ENCODE peak calls at places on chromosomes 5 and 9, in five cellular contexts. T is fibroblast of lung, N is AG10803, D is progenitor cell of endocrine pancreas, W is ascending aorta. C is an unnamed sample.

GRCh38 chr5:132678735-132679134 is 4.9 kb downstream of the IL4 start:
- DNase-seq in T (no peak), N (no peak), D (no peak), W (no peak), C (no peak)

GRCh38 chr5:111252799-111253564 is 28.8 kb downstream of the CAMK4 start:
- DNase-seq in T (no peak), N (no peak), D (no peak), W (no peak), C (no peak)

GRCh38 chr9:135315572-135315971 is 164.0 kb upstream of the PPP1R26 start:
- DNase-seq in T (no peak), N (no peak), D (no peak), W (no peak), C (no peak)

GRCh38 chr5:9712506-9713285 is 82.5 kb upstream of the TAS2R1 start:
- DNase-seq in T (peak; percentile 78), N (peak; percentile 95), D (no peak), W (no peak), C (no peak)

GRCh38 chr5:32541241-32541640 is 44.1 kb upstream of the SUB1 start:
- DNase-seq in T (no peak), N (no peak), D (no peak), W (no peak), C (no peak)

GRCh38 chr9:86452194-86452828 is 98.1 kb upstream of the TUT7 start:
- DNase-seq in T (peak; percentile 58), N (no peak), D (no peak), W (no peak), C (no peak)

GRCh38 chr5:59104400-59105117 is 521.7 kb downstream of the RAB3C start:
- DNase-seq in T (peak; percentile 26), N (no peak), D (no peak), W (no peak), C (no peak)

GRCh38 chr9:95092321-95093072 is 225.0 kb downstream of the FANCC start:
- DNase-seq in T (peak; percentile 84), N (peak; percentile 69), D (no peak), W (no peak), C (no peak)

GRCh38 chr5:146528232-146528631 is 12.2 kb upstream of the GPR151 start:
- DNase-seq in T (peak; percentile 9), N (no peak), D (no peak), W (no peak), C (no peak)

GRCh38 chr9:127212453-127212852 is 52.1 kb upstream of the GARNL3 start:
- DNase-seq in T (no peak), N (no peak), D (no peak), W (no peak), C (no peak)

GRCh38 chr9:127209220-127209619 is 55.4 kb upstream of the GARNL3 start:
- DNase-seq in T (no peak), N (no peak), D (no peak), W (no peak), C (no peak)

GRCh38 chr9:127209948-127210621 is 54.5 kb upstream of the GARNL3 start:
- DNase-seq in T (no peak), N (no peak), D (no peak), W (no peak), C (no peak)

GRCh38 chr9:127211983-127212382 is 52.6 kb upstream of the GARNL3 start:
- DNase-seq in T (no peak), N (no peak), D (no peak), W (no peak), C (no peak)

DNA sequence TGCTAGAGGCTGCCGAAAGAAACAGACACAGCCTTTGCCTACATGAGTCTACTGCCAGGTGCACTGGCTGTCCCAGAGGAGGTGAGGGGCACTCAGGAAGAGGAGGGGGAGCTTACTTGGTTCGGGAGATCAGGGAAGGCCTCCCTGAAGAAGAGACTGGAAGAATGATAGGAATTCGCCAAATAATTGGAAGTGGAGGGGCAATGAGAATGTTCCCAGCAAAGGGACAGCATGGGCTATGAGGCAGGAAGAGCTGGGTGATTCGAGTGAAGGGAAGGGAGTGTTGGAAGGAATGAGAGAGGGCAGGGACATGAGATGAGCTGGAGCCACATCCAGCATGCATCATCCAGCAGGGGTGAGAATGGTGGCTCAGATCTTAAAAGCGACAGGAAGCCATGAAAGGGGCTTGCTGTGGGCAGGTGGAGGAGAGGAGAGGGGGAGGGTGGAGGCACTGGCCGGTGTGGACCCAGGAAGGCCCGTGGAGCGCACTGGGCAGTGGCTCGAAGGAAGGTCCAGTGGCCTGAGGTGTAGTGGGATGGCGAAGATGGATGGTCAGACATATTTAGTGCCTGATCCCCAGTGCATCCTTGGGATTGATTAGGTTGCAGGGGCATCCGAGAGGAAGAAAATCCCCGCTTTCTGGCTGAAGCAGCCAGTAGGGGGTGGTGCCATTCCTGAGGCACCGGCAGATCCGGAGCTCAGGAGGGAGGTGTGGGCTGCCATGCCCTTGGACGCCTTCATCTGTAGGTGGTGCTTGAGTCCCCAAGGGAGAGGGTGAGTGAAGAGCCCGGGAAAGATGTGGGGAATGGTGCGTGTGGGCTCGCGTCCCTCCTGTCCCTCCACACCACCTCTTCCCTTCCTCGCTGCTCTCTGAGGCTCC is 53.5 kb upstream of the GARNL3 start:
- DNase-seq in T (no peak), N (no peak), D (no peak), W (no peak), C (no peak)
- TF ChIP-seq CTCF in T (no peak), N (no peak), D (peak; percentile 11), W (no peak), C (no peak)

GRCh38 chr9:110337727-110338522 is at the start of gene TXNDC8:
- DNase-seq in T (peak; percentile 63), N (peak; percentile 46), D (no peak), W (no peak), C (no peak)

GRCh38 chr9:110334871-110335270 is 2.8 kb downstream of the TXNDC8 start:
- DNase-seq in T (no peak), N (no peak), D (no peak), W (no peak), C (no peak)

GRCh38 chr9:110343537-110343936 is 5.9 kb upstream of the TXNDC8 start:
- DNase-seq in T (no peak), N (no peak), D (no peak), W (no peak), C (no peak)

GRCh38 chr9:110340306-110340705 is 2.6 kb upstream of the TXNDC8 start:
- DNase-seq in T (peak; percentile 20), N (peak; percentile 23), D (no peak), W (no peak), C (no peak)
- TF ChIP-seq CTCF in T (peak; percentile 48), N (peak; percentile 54), D (peak; percentile 34), W (no peak), C (no peak)

GRCh38 chr9:136927343-136928261 is 16.9 kb downstream of the FBXW5 start:
- DNase-seq in T (no peak), N (peak; percentile 10), D (no peak), W (no peak), C (no peak)

GRCh38 chr9:136926749-136927148 is 17.8 kb downstream of the FBXW5 start:
- DNase-seq in T (no peak), N (no peak), D (no peak), W (no peak), C (no peak)

GRCh38 chr9:136923881-136924280 is 20.7 kb downstream of the FBXW5 start:
- DNase-seq in T (no peak), N (no peak), D (no peak), W (no peak), C (no peak)

GRCh38 chr9:136925414-136926153 is 19.0 kb downstream of the FBXW5 start:
- DNase-seq in T (no peak), N (no peak), D (no peak), W (no peak), C (no peak)

DNA sequence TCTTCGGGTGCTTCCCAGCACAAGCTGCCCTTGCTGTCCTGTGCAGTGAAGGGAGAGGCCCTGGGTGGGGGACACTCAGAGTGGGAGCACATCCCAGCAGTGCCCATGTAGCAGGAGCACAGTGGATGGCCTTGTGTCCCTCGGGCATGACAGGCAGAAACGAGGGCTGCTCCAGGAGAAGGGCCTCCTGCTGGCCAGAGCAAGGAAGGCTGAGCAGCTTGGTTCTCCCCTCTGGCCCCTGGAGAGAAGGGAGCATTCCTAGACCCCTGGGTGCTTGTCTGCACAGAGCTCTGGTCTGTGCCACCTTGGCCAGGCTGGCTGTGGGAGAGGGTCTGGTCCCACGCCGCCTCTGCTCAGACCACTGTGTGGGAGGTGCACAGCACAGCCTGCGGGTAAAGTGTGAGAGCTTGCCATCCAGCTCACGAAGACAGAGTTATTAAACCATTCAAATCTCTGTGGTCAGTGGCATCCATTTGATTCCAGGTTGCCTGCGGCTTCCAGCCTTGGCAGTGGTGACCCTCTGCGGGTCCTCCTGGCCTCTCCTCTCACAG is 18.3 kb downstream of the FBXW5 start:
- DNase-seq in T (no peak), N (no peak), D (no peak), W (no peak), C (no peak)
- TF ChIP-seq CTCF in T (peak; percentile 13), N (peak; percentile 4), D (no peak), W (no peak), C (no peak)

DNA sequence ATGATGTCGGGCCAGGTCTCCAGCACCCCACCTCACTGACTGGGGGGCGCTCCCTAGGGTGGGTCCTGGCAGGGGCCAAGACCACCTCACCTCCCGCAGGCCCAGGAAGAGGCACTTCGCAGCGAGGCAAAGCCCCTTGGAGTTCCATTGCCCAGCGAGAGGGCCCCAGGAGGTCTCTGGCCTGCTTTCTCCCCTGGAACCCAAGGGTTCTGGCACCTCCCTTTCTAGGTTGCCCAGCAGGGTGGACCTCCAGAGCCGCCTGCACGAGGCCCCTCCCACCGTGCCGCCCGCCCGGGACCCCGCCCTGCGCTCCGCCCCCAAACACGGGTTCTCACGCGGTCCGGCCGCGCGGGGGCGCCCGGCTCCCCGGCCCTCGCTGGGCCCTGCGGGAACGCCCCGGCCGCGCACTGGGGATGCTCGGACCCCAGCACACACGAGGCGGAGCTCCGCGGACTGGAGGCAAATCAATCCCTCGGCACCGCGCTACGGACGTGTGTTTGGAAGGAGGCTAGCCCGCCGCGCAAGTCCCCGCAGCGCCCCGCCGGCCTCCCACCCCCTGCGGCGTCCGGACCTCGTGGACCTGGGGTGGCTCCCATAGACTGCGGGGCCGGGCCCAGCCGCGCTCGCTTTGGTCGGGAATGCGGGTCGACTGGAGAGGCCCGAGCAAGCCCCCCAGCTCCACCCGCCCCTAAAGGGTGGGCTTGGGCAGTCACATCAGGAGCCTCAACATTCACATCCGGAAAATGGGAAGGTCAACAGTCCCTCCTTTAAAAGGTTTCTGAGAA is 99.5 kb upstream of the LMX1B start:
- DNase-seq in T (peak; percentile 28), N (peak; percentile 24), D (peak; percentile 67), W (no peak), C (no peak)
- TF ChIP-seq CTCF in T (no peak), N (no peak), D (peak; percentile 70), W (peak; percentile 30), C (peak; percentile 42)

DNA sequence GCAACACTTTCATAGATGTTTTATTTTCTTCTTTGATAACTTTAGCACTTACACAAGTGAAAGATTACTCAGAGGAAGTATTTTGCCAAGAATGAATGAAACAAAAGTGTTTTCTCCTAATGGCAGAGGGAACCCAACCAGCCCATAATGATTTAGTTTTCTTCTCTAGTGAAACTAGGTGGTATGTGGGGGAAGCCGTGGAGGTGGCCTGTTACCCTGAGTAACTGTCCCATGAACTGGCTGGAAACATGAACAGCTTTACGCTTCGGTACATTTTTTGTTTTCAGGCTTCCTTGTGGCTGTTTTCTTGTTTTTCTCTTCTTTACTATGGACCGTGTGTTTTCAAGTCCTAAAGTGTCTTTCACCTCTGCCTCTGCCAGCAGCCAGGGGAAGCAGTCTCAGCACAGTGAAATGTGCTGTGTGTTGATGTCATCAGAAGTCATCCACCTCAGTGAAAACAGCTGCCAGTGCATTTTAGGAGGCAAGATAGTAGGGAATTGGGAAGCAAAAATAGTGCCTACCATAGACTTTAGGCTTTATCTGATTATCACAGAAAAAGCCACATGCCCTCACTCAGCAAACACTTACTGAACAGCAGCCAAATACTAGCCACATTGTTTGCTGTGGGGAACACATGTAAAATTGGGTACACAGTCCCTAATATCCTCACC is 414.8 kb downstream of the KDM4C start:
- DNase-seq in T (peak; percentile 16), N (peak; percentile 35), D (no peak), W (no peak), C (no peak)
- TF ChIP-seq CTCF in T (no peak), N (no peak), D (no peak), W (no peak), C (no peak)